ENCODE peak calls at places on chromosomes 13 and 19, in six cellular contexts. I is heart left ventricle; N is coronary artery; S is right cardiac atrium; R is NCI-H2081 treated with DMSO at 0.1 percent for 48 hours; B is activated naive CD4-positive, alpha-beta T cell treated with anti-CD3 and anti-CD28 coated beads for 36 hours. M is an unnamed sample.

GRCh38 chr13:81636120-81636519 is 1295.2 kb upstream of the SPRY2 start:
- DNase-seq in S (no peak), B (no peak), R (no peak), I (no peak), N (no peak), M (no peak)

GRCh38 chr13:22128413-22129198 is 457.7 kb downstream of the FGF9 start:
- DNase-seq in B (no peak), S (no peak), I (no peak), N (no peak), R (no peak), M (no peak)

GRCh38 chr13:65965496-65965895 is 1264.6 kb downstream of the PCDH9 start:
- DNase-seq in I (no peak), B (no peak), R (no peak), N (no peak), S (no peak), M (no peak)

GRCh38 chr19:2013683-2013961 is 1.9 kb downstream of the BTBD2 start:
- DNase-seq in S (no peak), R (no peak), N (no peak), I (no peak), B (no peak), M (no peak)

GRCh38 chr13:59665736-59666135 is 498.0 kb downstream of the DIAPH3 start:
- DNase-seq in S (no peak), N (no peak), I (no peak), R (no peak), B (no peak), M (no peak)

GRCh38 chr13:41054212-41054877 is 7.0 kb upstream of the WBP4 start:
- DNase-seq in I (no peak), S (no peak), B (peak; percentile 57), N (no peak), R (no peak), M (peak; percentile 56)

GRCh38 chr13:61414686-61415664 is 674 bp downstream of the PCDH20 start:
- DNase-seq in N (no peak), I (peak; percentile 64), R (peak; percentile 19), S (peak; percentile 41), B (no peak), M (no peak)

GRCh38 chr13:85277753-85278152 is 521.5 kb downstream of the SLITRK6 start:
- DNase-seq in R (no peak), N (no peak), S (no peak), B (no peak), I (no peak), M (no peak)

GRCh38 chr19:4084547-4084877 is 17.8 kb upstream of the ZBTB7A start:
- DNase-seq in I (peak; percentile 16), R (no peak), N (no peak), S (no peak), B (no peak), M (no peak)

GRCh38 chr13:40667622-40667978 is 1.2 kb upstream of the FOXO1 start:
- DNase-seq in I (no peak), B (no peak), S (peak; percentile 36), R (no peak), N (no peak), M (no peak)

GRCh38 chr19:45380107-45380506 is 9.7 kb upstream of the ERCC2 start:
- DNase-seq in N (no peak), S (no peak), B (no peak), R (no peak), I (no peak), M (no peak)